ENCODE peak calls at places on chromosomes 1 and 21, in six cellular contexts. One of them, this sample, is unnamed.

GRCh38 chr21:34983680-34984086 is 65.4 kb downstream of the RUNX1 start:
- DNase-seq in NT2/D1: no peak
- DNase-seq in H1: no peak
- DNase-seq in SK-N-SH: no peak
- DNase-seq in K562: peak
- DNase-seq in GM12878: no peak
- DNase-seq in this sample: no peak

GRCh38 chr1:190436615-190437014 is 41.0 kb downstream of the BRINP3 start:
- DNase-seq in NT2/D1: no peak
- DNase-seq in H1: no peak
- DNase-seq in SK-N-SH: peak
- DNase-seq in K562: no peak
- DNase-seq in GM12878: peak
- DNase-seq in this sample: peak

GRCh38 chr1:9538669-9539164 is 548 bp upstream of the SLC25A33 start:
- DNase-seq in NT2/D1: no peak
- DNase-seq in H1: no peak
- DNase-seq in SK-N-SH: no peak
- DNase-seq in K562: no peak
- DNase-seq in GM12878: no peak
- DNase-seq in this sample: no peak

GRCh38 chr21:45756029-45756428 is 112.5 kb downstream of the PCBP3 start:
- DNase-seq in NT2/D1: no peak
- DNase-seq in H1: no peak
- DNase-seq in SK-N-SH: no peak
- DNase-seq in K562: no peak
- DNase-seq in GM12878: no peak
- DNase-seq in this sample: no peak

GRCh38 chr1:161260939-161261858 is 2.7 kb downstream of the PCP4L1 start:
- DNase-seq in NT2/D1: no peak
- DNase-seq in H1: no peak
- DNase-seq in SK-N-SH: no peak
- DNase-seq in K562: no peak
- DNase-seq in GM12878: no peak
- DNase-seq in this sample: no peak

GRCh38 chr21:40143822-40144525 is 276.7 kb downstream of the PCP4 start:
- DNase-seq in NT2/D1: peak
- DNase-seq in H1: peak
- DNase-seq in SK-N-SH: peak
- DNase-seq in K562: peak
- DNase-seq in GM12878: no peak
- DNase-seq in this sample: peak

GRCh38 chr1:62589321-62589720 is 8.0 kb upstream of the ANGPTL3 start:
- DNase-seq in NT2/D1: no peak
- DNase-seq in H1: no peak
- DNase-seq in SK-N-SH: no peak
- DNase-seq in K562: no peak
- DNase-seq in GM12878: no peak
- DNase-seq in this sample: no peak

GRCh38 chr1:66571789-66572188 is 37.8 kb downstream of the SGIP1 start:
- DNase-seq in NT2/D1: no peak
- DNase-seq in H1: no peak
- DNase-seq in SK-N-SH: no peak
- DNase-seq in K562: no peak
- DNase-seq in GM12878: no peak
- DNase-seq in this sample: peak

GRCh38 chr1:44608141-44608540 is 66.1 kb downstream of the TMEM53 start:
- DNase-seq in NT2/D1: no peak
- DNase-seq in H1: no peak
- DNase-seq in SK-N-SH: no peak
- DNase-seq in K562: peak
- DNase-seq in GM12878: no peak
- DNase-seq in this sample: no peak

GRCh38 chr1:151542710-151543129 is 2.6 kb downstream of the TUFT1 start:
- DNase-seq in NT2/D1: no peak
- DNase-seq in H1: no peak
- DNase-seq in SK-N-SH: no peak
- DNase-seq in K562: no peak
- DNase-seq in GM12878: no peak
- DNase-seq in this sample: no peak

GRCh38 chr21:38227401-38227800 is 29.4 kb upstream of the KCNJ15 start:
- DNase-seq in NT2/D1: no peak
- DNase-seq in H1: no peak
- DNase-seq in SK-N-SH: no peak
- DNase-seq in K562: no peak
- DNase-seq in GM12878: no peak
- DNase-seq in this sample: no peak

GRCh38 chr1:55539652-55540512 is 324.7 kb upstream of the USP24 start:
- DNase-seq in NT2/D1: no peak
- DNase-seq in H1: no peak
- DNase-seq in SK-N-SH: no peak
- DNase-seq in K562: no peak
- DNase-seq in GM12878: no peak
- DNase-seq in this sample: no peak

GRCh38 chr1:94125551-94126514 is 4.9 kb upstream of the ABCA4 start:
- DNase-seq in NT2/D1: no peak
- DNase-seq in H1: no peak
- DNase-seq in SK-N-SH: no peak
- DNase-seq in K562: no peak
- DNase-seq in GM12878: no peak
- DNase-seq in this sample: no peak

GRCh38 chr1:8629241-8630091 is 188.0 kb downstream of the RERE start:
- DNase-seq in NT2/D1: no peak
- DNase-seq in H1: no peak
- DNase-seq in SK-N-SH: no peak
- DNase-seq in K562: no peak
- DNase-seq in GM12878: peak
- DNase-seq in this sample: no peak

DNA sequence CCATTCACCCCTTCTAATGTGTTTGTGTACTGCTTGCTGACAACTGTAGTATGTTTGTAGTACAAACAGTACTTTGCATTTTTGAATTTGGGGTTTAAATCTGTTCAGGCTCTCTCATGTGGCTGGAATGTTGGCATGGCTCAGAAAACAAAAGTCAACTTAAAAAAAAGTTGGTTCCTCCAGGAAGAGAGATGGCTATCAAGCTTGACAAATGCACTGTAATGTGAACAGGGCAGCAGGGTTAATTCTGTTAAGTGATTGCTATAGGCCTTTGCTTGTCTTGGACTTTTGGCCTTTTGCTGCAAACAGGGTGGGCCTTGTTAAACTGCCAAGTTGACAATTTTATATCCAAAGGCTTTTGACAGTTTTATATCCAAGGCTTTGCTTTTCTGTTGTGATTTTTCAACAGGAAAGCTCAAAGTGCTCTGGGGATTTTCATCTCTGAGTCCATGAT is 169.8 kb downstream of the LTN1 start:
- DNase-seq in NT2/D1: peak
- DNase-seq in H1: no peak
- DNase-seq in SK-N-SH: peak
- DNase-seq in K562: no peak
- DNase-seq in GM12878: no peak
- DNase-seq in this sample: no peak
- TF ChIP-seq YY1 in NT2/D1: no peak
- TF ChIP-seq YY1 in H1: no peak
- TF ChIP-seq YY1 in SK-N-SH: peak
- TF ChIP-seq YY1 in K562: no peak
- TF ChIP-seq YY1 in GM12878: no peak
- TF ChIP-seq YY1 in this sample: no peak

GRCh38 chr1:118866330-118866729 is 121.8 kb downstream of the TBX15 start:
- DNase-seq in NT2/D1: no peak
- DNase-seq in H1: no peak
- DNase-seq in SK-N-SH: no peak
- DNase-seq in K562: no peak
- DNase-seq in GM12878: no peak
- DNase-seq in this sample: no peak
- TF ChIP-seq YY1 in NT2/D1: no peak
- TF ChIP-seq YY1 in H1: no peak
- TF ChIP-seq YY1 in SK-N-SH: no peak
- TF ChIP-seq YY1 in K562: no peak
- TF ChIP-seq YY1 in GM12878: no peak
- TF ChIP-seq YY1 in this sample: no peak

GRCh38 chr1:217224201-217224600 is 406.7 kb downstream of the GPATCH2 start:
- DNase-seq in NT2/D1: no peak
- DNase-seq in H1: no peak
- DNase-seq in SK-N-SH: no peak
- DNase-seq in K562: no peak
- DNase-seq in GM12878: no peak
- DNase-seq in this sample: no peak

GRCh38 chr1:217230412-217230811 is 400.5 kb downstream of the GPATCH2 start:
- DNase-seq in NT2/D1: no peak
- DNase-seq in H1: no peak
- DNase-seq in SK-N-SH: no peak
- DNase-seq in K562: no peak
- DNase-seq in GM12878: no peak
- DNase-seq in this sample: no peak

DNA sequence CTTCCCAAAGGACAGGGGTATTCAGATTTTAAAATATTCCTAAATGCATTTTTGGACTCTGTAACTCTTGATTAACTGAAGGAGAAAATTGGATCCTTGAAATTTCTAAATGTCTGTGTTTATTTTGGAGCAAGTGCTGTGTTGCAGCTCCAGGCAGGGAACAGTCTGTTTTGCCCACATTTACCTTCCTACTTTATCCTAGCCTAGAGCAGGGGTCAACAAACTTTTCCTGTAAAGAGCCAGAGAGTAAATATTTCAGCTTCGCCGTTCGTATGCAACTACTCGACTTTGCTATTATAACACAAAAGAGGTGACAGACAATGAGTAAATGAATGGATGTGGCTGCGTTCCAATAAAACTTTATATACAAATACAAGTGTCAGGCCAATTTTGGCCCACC is 402.2 kb downstream of the GPATCH2 start:
- DNase-seq in NT2/D1: no peak
- DNase-seq in H1: no peak
- DNase-seq in SK-N-SH: no peak
- DNase-seq in K562: no peak
- DNase-seq in GM12878: no peak
- DNase-seq in this sample: no peak
- TF ChIP-seq YY1 in NT2/D1: no peak
- TF ChIP-seq YY1 in H1: no peak
- TF ChIP-seq YY1 in SK-N-SH: no peak
- TF ChIP-seq YY1 in K562: no peak
- TF ChIP-seq YY1 in GM12878: no peak
- TF ChIP-seq YY1 in this sample: no peak

GRCh38 chr1:33055210-33055991 is 18.7 kb upstream of the AK2 start:
- DNase-seq in NT2/D1: peak
- DNase-seq in H1: peak
- DNase-seq in SK-N-SH: peak
- DNase-seq in K562: peak
- DNase-seq in GM12878: peak
- DNase-seq in this sample: peak
- TF ChIP-seq YY1 in NT2/D1: no peak
- TF ChIP-seq YY1 in H1: no peak
- TF ChIP-seq YY1 in SK-N-SH: no peak
- TF ChIP-seq YY1 in K562: no peak
- TF ChIP-seq YY1 in GM12878: no peak
- TF ChIP-seq YY1 in this sample: no peak

GRCh38 chr1:64908567-64908966 is 57.8 kb downstream of the JAK1 start:
- DNase-seq in NT2/D1: no peak
- DNase-seq in H1: no peak
- DNase-seq in SK-N-SH: no peak
- DNase-seq in K562: no peak
- DNase-seq in GM12878: no peak
- DNase-seq in this sample: no peak

GRCh38 chr1:64909021-64909420 is 57.3 kb downstream of the JAK1 start:
- DNase-seq in NT2/D1: no peak
- DNase-seq in H1: no peak
- DNase-seq in SK-N-SH: no peak
- DNase-seq in K562: no peak
- DNase-seq in GM12878: no peak
- DNase-seq in this sample: no peak

GRCh38 chr1:64901663-64902062 is 64.7 kb downstream of the JAK1 start:
- DNase-seq in NT2/D1: no peak
- DNase-seq in H1: no peak
- DNase-seq in SK-N-SH: peak
- DNase-seq in K562: no peak
- DNase-seq in GM12878: no peak
- DNase-seq in this sample: no peak

GRCh38 chr1:64903593-64903992 is 62.8 kb downstream of the JAK1 start:
- DNase-seq in NT2/D1: no peak
- DNase-seq in H1: no peak
- DNase-seq in SK-N-SH: no peak
- DNase-seq in K562: no peak
- DNase-seq in GM12878: no peak
- DNase-seq in this sample: no peak

GRCh38 chr1:64906447-64906846 is 59.9 kb downstream of the JAK1 start:
- DNase-seq in NT2/D1: no peak
- DNase-seq in H1: no peak
- DNase-seq in SK-N-SH: no peak
- DNase-seq in K562: peak
- DNase-seq in GM12878: no peak
- DNase-seq in this sample: no peak
- TF ChIP-seq YY1 in NT2/D1: no peak
- TF ChIP-seq YY1 in H1: no peak
- TF ChIP-seq YY1 in SK-N-SH: no peak
- TF ChIP-seq YY1 in K562: no peak
- TF ChIP-seq YY1 in GM12878: no peak
- TF ChIP-seq YY1 in this sample: no peak

DNA sequence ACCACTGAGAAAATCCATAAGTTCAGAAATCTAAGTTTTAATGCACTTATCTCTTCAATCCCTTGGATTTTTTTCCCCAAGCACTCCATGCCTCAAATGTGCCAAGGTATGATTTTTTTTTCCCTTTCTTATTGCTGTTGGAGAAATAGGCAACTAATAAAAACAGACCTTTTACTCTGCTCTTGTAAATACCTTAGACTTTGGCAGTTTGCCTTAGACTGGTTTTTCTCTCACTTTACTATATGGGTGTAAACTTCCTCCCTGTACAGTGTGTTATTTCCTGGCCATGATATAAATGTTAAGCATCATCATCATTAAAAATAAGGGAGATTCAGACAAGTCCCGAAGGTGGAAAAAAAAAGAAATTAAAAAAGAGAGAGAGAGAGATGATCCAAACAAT is 65.7 kb downstream of the LRRC8C start:
- DNase-seq in NT2/D1: no peak
- DNase-seq in H1: no peak
- DNase-seq in SK-N-SH: no peak
- DNase-seq in K562: no peak
- DNase-seq in GM12878: no peak
- DNase-seq in this sample: no peak
- TF ChIP-seq YY1 in NT2/D1: no peak
- TF ChIP-seq YY1 in H1: no peak
- TF ChIP-seq YY1 in SK-N-SH: no peak
- TF ChIP-seq YY1 in K562: no peak
- TF ChIP-seq YY1 in GM12878: no peak
- TF ChIP-seq YY1 in this sample: no peak

This sample was measured in HCT116.